ENCODE peak calls at places on chromosomes 11 and 22, in ten cellular contexts. M is neural progenitor cell, S is PC-3, W is DND-41, H is heart left ventricle, X is A549, B is lower lobe of right lung, A is endodermal cell, E is adrenal gland, P is sigmoid colon. V is an unnamed sample.

GRCh38 chr11:35146074-35146521 is 7.1 kb downstream of the CD44 start:
- DNase-seq in M (no peak), S (peak; percentile 54), W (no peak), H (no peak), X (no peak), B (no peak), A (no peak), E (no peak), P (no peak), V (peak; percentile 71)

GRCh38 chr11:115333106-115333505 is 171.1 kb downstream of the CADM1 start:
- DNase-seq in M (no peak), S (no peak), W (no peak), H (no peak), X (no peak), B (no peak), A (no peak), E (no peak), P (no peak), V (no peak)

GRCh38 chr22:17824452-17824851 is 50.2 kb upstream of the BID start:
- DNase-seq in M (no peak), S (no peak), W (no peak), H (no peak), X (no peak), B (no peak), A (no peak), E (no peak), P (no peak), V (no peak)

GRCh38 chr11:44025727-44026126 is 22.1 kb upstream of the ACCSL start:
- DNase-seq in M (no peak), S (no peak), W (no peak), H (no peak), X (no peak), B (no peak), A (no peak), E (no peak), P (no peak), V (no peak)

GRCh38 chr11:60855726-60856633 is at the start of gene PTGDR2:
- DNase-seq in M (no peak), S (no peak), W (peak; percentile 64), H (no peak), X (no peak), B (peak; percentile 37), A (no peak), E (no peak), P (no peak), V (peak; percentile 44)

GRCh38 chr11:7281083-7281482 is 29.4 kb downstream of the SYT9 start:
- DNase-seq in M (no peak), S (peak; percentile 92), W (no peak), H (no peak), X (no peak), B (no peak), A (no peak), E (no peak), P (no peak), V (no peak)

GRCh38 chr11:130418756-130419155 is 9.7 kb downstream of the ADAMTS8 start:
- DNase-seq in M (no peak), S (no peak), W (no peak), H (peak; percentile 47), X (no peak), B (no peak), A (no peak), E (no peak), P (no peak), V (no peak)

GRCh38 chr11:102794382-102794781 is 3.6 kb downstream of the MMP1 start:
- DNase-seq in M (peak; percentile 65), S (peak; percentile 60), W (peak; percentile 18), H (no peak), X (peak; percentile 21), B (no peak), A (peak; percentile 87), E (no peak), P (no peak), V (no peak)

GRCh38 chr11:18243783-18244362 is 4.6 kb downstream of the SAA2 start:
- DNase-seq in M (peak; percentile 80), S (peak; percentile 73), W (peak; percentile 68), H (no peak), X (peak; percentile 67), B (no peak), A (peak; percentile 87), E (peak; percentile 79), P (no peak), V (peak; percentile 49)

GRCh38 chr11:110490886-110491285 is 61.1 kb downstream of the FDX1 start:
- DNase-seq in M (no peak), S (peak; percentile 69), W (no peak), H (no peak), X (peak; percentile 5), B (no peak), A (no peak), E (no peak), P (no peak), V (no peak)

GRCh38 chr11:69205125-69205928 is 49.6 kb downstream of the SMIM38 start:
- DNase-seq in M (no peak), S (no peak), W (no peak), H (no peak), X (no peak), B (no peak), A (peak; percentile 41), E (no peak), P (no peak), V (no peak)

GRCh38 chr22:43944670-43945430 is 10.4 kb upstream of the SAMM50 start:
- DNase-seq in M (no peak), S (no peak), W (no peak), H (no peak), X (no peak), B (no peak), A (no peak), E (no peak), P (no peak), V (no peak)

GRCh38 chr11:1863352-1864215 is 10.7 kb downstream of the LSP1 start:
- DNase-seq in M (peak; percentile 84), S (peak; percentile 79), W (peak; percentile 18), H (peak; percentile 94), X (peak; percentile 86), B (peak; percentile 79), A (peak; percentile 72), E (peak; percentile 96), P (peak; percentile 94), V (no peak)

GRCh38 chr11:70466154-70466553 is 67.8 kb downstream of the CTTN start:
- DNase-seq in M (no peak), S (peak; percentile 37), W (no peak), H (no peak), X (peak; percentile 25), B (no peak), A (peak; percentile 43), E (no peak), P (no peak), V (no peak)

GRCh38 chr22:49964136-49964492 is 3.5 kb downstream of the PIM3 start:
- DNase-seq in M (no peak), S (no peak), W (peak; percentile 43), H (no peak), X (no peak), B (peak; percentile 47), A (no peak), E (no peak), P (peak; percentile 63), V (peak; percentile 64)

GRCh38 chr22:36330127-36330526 is 57.6 kb downstream of the MYH9 start:
- DNase-seq in M (no peak), S (no peak), W (no peak), H (no peak), X (no peak), B (no peak), A (no peak), E (no peak), P (no peak), V (no peak)

GRCh38 chr11:16418698-16419097 is 62.4 kb upstream of the SOX6 start:
- DNase-seq in M (no peak), S (no peak), W (no peak), H (no peak), X (no peak), B (no peak), A (no peak), E (no peak), P (no peak), V (no peak)

GRCh38 chr22:18905540-18906409 is at the start of gene DGCR6:
- DNase-seq in M (no peak), S (no peak), W (no peak), H (no peak), X (no peak), B (peak; percentile 2), A (no peak), E (no peak), P (no peak), V (no peak)
- H3K4me1 ChIP-seq in M (no peaks in the 10 kb centered on the region), S (no peaks in the 10 kb centered on the region), W (no peaks in the 10 kb centered on the region), H (no peaks in the 10 kb centered on the region), X (no peaks in the 10 kb centered on the region), B (no peaks in the 10 kb centered on the region), A (no peaks in the 10 kb centered on the region), E (no peaks in the 10 kb centered on the region), P (no peaks in the 10 kb centered on the region), V (no peaks in the 10 kb centered on the region)

GRCh38 chr22:22110548-22111266 is 128.1 kb upstream of the TOP3B start:
- DNase-seq in M (peak; percentile 62), S (peak; percentile 73), W (peak; percentile 42), H (peak; percentile 56), X (peak; percentile 52), B (no peak), A (peak; percentile 85), E (peak; percentile 37), P (no peak), V (no peak)
- TF ChIP-seq CTCF in M (peak; percentile 61), S (peak; percentile 59), W (peak; percentile 64), H (peak; percentile 26), X (no peak), B (peak; percentile 19), A (peak; percentile 70), E (no peak), P (no peak), V (peak; percentile 15)

GRCh38 chr11:11865449-11865848 is 23.7 kb downstream of the USP47 start:
- DNase-seq in M (no peak), S (no peak), W (no peak), H (no peak), X (no peak), B (no peak), A (no peak), E (no peak), P (no peak), V (no peak)

GRCh38 chr11:11864803-11865202 is 23.0 kb downstream of the USP47 start:
- DNase-seq in M (no peak), S (no peak), W (no peak), H (no peak), X (no peak), B (no peak), A (no peak), E (no peak), P (no peak), V (no peak)

GRCh38 chr11:11866203-11866602 is 24.4 kb downstream of the USP47 start:
- DNase-seq in M (no peak), S (no peak), W (no peak), H (no peak), X (no peak), B (no peak), A (no peak), E (no peak), P (no peak), V (no peak)

GRCh38 chr11:11862995-11863394 is 21.2 kb downstream of the USP47 start:
- DNase-seq in M (no peak), S (no peak), W (no peak), H (no peak), X (no peak), B (no peak), A (no peak), E (no peak), P (no peak), V (no peak)

GRCh38 chr11:11864332-11864731 is 22.6 kb downstream of the USP47 start:
- DNase-seq in M (no peak), S (no peak), W (no peak), H (no peak), X (no peak), B (no peak), A (no peak), E (no peak), P (no peak), V (no peak)
- H3K4me3 ChIP-seq in M (no peak overlapping the region), S (no peak overlapping the region), W (no peak overlapping the region), H (no peak overlapping the region), X (no peak overlapping the region), B (no peak overlapping the region), A (no peak overlapping the region), E (no peak overlapping the region), P (no peak overlapping the region), V (no peak overlapping the region)

GRCh38 chr11:27012254-27012921 is 18.5 kb downstream of the FIBIN start:
- DNase-seq in M (peak; percentile 26), S (no peak), W (no peak), H (no peak), X (no peak), B (no peak), A (no peak), E (no peak), P (no peak), V (no peak)
- H3K4me1 ChIP-seq in M (peaks cover 15% of the 10 kb centered on the region), S (no peaks in the 10 kb centered on the region), W (no peaks in the 10 kb centered on the region), H (no peaks in the 10 kb centered on the region), X (no peaks in the 10 kb centered on the region), B (peaks cover 5% of the 10 kb centered on the region), A (peaks cover 7% of the 10 kb centered on the region), E (no peaks in the 10 kb centered on the region), P (peaks cover 30% of the 10 kb centered on the region), V (no peaks in the 10 kb centered on the region)